ENCODE peak calls at places on chromosomes 11 and 22, in four cellular contexts. One of them, this sample, is unnamed.

GRCh38 chr11:13238879-13239514 is 38.6 kb upstream of the BMAL1 start:
- DNase-seq in mesenchymal stem cell: peak; percentile 56
- DNase-seq in H1: peak; percentile 68
- DNase-seq in neuronal stem cell: no peak
- DNase-seq in this sample: peak; percentile 72

GRCh38 chr11:57487920-57488319 is 27.6 kb downstream of the SLC43A1 start:
- DNase-seq in neuronal stem cell: no peak
- DNase-seq in H1: no peak
- DNase-seq in mesenchymal stem cell: no peak
- DNase-seq in this sample: no peak

GRCh38 chr22:20750461-20751184 is 23.3 kb upstream of the SERPIND1 start:
- DNase-seq in neuronal stem cell: no peak
- DNase-seq in H1: no peak
- DNase-seq in mesenchymal stem cell: peak; percentile 91
- DNase-seq in this sample: no peak

GRCh38 chr11:114132944-114133394 is 73.5 kb downstream of the ZBTB16 start:
- DNase-seq in H1: no peak
- DNase-seq in neuronal stem cell: no peak
- DNase-seq in mesenchymal stem cell: no peak
- DNase-seq in this sample: no peak

GRCh38 chr22:30742291-30743256 is 47.9 kb downstream of the OSBP2 start:
- DNase-seq in H1: no peak
- DNase-seq in mesenchymal stem cell: no peak
- DNase-seq in neuronal stem cell: no peak
- DNase-seq in this sample: no peak

GRCh38 chr11:72751293-72752087 is 718 bp downstream of the ARAP1 start:
- DNase-seq in H1: no peak
- DNase-seq in mesenchymal stem cell: no peak
- DNase-seq in neuronal stem cell: no peak
- DNase-seq in this sample: no peak

GRCh38 chr11:103968685-103969084 is 67.8 kb upstream of the DDI1 start:
- DNase-seq in H1: no peak
- DNase-seq in neuronal stem cell: no peak
- DNase-seq in mesenchymal stem cell: no peak
- DNase-seq in this sample: no peak

GRCh38 chr11:124717421-124717785 is 22.3 kb upstream of the NRGN start:
- DNase-seq in H1: no peak
- DNase-seq in mesenchymal stem cell: peak; percentile 10
- DNase-seq in neuronal stem cell: no peak
- DNase-seq in this sample: no peak

GRCh38 chr11:123194308-123195181 is 503 bp downstream of the CLMP start:
- DNase-seq in mesenchymal stem cell: peak; percentile 47
- DNase-seq in neuronal stem cell: peak; percentile 33
- DNase-seq in H1: no peak
- DNase-seq in this sample: peak; percentile 75

GRCh38 chr11:69337211-69337721 is 43.3 kb downstream of the MYEOV start:
- DNase-seq in H1: no peak
- DNase-seq in neuronal stem cell: no peak
- DNase-seq in mesenchymal stem cell: peak; percentile 80
- DNase-seq in this sample: peak; percentile 6

GRCh38 chr11:16395601-16396000 is 39.3 kb upstream of the SOX6 start:
- DNase-seq in H1: no peak
- DNase-seq in neuronal stem cell: no peak
- DNase-seq in mesenchymal stem cell: no peak
- DNase-seq in this sample: no peak

GRCh38 chr11:121762820-121763219 is 310.1 kb upstream of the SORL1-AS1 start:
- DNase-seq in mesenchymal stem cell: no peak
- DNase-seq in H1: no peak
- DNase-seq in neuronal stem cell: no peak
- DNase-seq in this sample: peak; percentile 43

GRCh38 chr11:122157540-122158173 is 41.6 kb upstream of the BLID start:
- DNase-seq in neuronal stem cell: no peak
- DNase-seq in mesenchymal stem cell: no peak
- DNase-seq in H1: no peak
- DNase-seq in this sample: no peak

GRCh38 chr22:45757936-45758335 is 86.3 kb downstream of the ATXN10 start:
- DNase-seq in H1: no peak
- DNase-seq in neuronal stem cell: no peak
- DNase-seq in mesenchymal stem cell: no peak
- DNase-seq in this sample: no peak
- H2BK12ac ChIP-seq in H1: no peak overlapping the region
- H2BK12ac ChIP-seq in neuronal stem cell: peak overlapping the region; percentile 61
- H2BK12ac ChIP-seq in mesenchymal stem cell: no peak overlapping the region
- H2BK12ac ChIP-seq in this sample: no peak overlapping the region

DNA sequence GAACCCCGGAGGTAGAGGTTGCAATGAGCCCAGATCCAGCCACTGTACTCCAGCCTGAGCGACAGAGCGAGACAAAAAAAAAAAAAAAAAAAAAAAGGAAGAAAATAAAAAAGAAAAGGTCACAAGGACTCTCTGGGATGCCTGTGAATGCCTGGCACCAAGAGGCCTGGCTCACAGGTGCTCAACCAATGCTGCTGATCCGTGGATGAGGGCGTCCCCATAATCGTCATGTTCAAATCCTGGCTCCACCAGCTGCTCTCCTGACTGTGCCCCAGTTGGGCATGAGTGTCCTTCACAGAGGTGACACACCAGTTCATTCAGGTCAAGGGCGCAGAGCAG is 645 bp upstream of the GAS2L1 start:
- DNase-seq in H1: no peak
- DNase-seq in neuronal stem cell: no peak
- DNase-seq in mesenchymal stem cell: no peak
- DNase-seq in this sample: no peak
- H2BK5ac ChIP-seq in H1: peak overlapping the region; percentile 95
- H2BK5ac ChIP-seq in neuronal stem cell: no peak overlapping the region
- H2BK5ac ChIP-seq in mesenchymal stem cell: no peak overlapping the region
- H2BK5ac ChIP-seq in this sample: no peak overlapping the region

DNA sequence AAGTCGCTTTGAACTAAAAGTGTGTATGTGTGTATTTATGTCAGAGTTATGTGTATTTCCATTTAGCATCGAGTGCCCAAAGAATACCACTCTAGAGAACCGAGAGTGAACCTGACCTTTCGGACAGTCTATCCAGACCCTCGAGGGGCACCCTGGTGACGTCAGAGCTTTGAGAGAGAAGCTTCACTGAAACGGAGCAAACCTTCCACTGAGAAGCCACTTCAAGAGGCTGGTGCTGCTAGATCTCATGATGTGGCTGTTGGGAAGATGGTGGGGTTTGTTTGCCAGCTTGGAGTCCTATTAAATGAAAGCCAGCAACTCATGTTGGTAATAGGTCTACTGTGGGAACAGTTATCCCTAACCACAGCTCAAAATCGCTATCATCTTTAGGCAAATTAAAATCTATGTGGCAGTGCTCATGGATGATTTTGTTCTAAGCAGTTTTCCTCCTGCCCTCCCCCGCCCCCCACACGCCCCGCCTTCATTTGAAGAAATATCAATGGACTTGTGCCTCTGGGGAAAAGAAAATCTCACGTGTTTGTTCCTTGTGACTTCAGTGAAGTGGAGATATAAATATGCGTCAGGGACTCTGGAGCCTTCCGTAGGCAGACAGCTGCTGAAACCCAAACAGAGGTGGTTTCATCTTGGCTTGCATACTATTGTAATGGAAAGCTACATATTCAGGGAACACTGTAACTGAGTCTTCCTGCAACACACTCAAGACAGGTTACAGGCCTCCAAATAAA is 22.4 kb upstream of the C11orf96 start:
- DNase-seq in neuronal stem cell: no peak
- DNase-seq in mesenchymal stem cell: peak; percentile 96
- DNase-seq in H1: no peak
- DNase-seq in this sample: no peak
- H2BK12ac ChIP-seq in neuronal stem cell: no peak overlapping the region
- H2BK12ac ChIP-seq in mesenchymal stem cell: peak overlapping the region; percentile 93
- H2BK12ac ChIP-seq in H1: no peak overlapping the region
- H2BK12ac ChIP-seq in this sample: no peak overlapping the region

DNA sequence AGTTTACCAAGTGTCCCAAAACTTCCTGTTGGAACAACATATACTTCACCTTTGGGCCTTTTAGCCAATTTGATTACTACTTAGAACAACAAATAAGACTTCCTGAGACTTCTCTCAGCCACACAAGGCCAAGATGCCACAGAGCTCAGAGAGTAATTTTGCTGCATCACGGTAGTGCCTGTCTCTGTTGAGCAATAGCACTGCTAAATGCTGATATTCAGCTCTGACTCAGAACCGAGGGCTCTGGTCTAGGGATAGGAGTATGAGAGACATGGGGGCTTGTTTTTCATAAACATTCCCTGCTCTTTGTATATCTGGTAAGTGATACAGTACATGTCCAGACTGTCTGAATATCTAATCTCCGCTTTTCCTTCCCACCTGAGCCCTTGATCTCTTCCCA is 260.4 kb upstream of the ARHGAP20 start:
- DNase-seq in mesenchymal stem cell: peak; percentile 91
- DNase-seq in H1: no peak
- DNase-seq in neuronal stem cell: no peak
- DNase-seq in this sample: no peak
- H2BK5ac ChIP-seq in mesenchymal stem cell: no peak overlapping the region
- H2BK5ac ChIP-seq in H1: no peak overlapping the region
- H2BK5ac ChIP-seq in neuronal stem cell: no peak overlapping the region
- H2BK5ac ChIP-seq in this sample: no peak overlapping the region

DNA sequence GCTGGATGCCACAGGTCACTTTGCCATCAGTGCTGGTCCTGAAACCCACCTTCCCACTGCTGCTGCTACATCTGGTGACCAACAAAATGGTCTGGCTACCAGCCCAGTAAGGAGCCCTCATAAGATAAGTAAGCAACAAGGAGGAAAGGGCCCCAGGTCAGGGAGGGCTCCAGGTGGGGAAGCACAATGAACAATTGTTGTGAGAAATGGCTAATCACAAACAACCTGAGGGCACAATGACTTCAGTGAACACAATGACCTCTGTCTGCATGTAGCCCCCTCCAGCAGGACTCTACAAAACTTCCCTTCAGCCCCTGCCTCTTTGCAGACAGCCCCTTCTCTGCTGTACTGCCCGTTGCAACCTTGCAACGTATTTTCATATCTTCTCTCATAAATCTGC is 19.4 kb upstream of the FBLN1 start:
- DNase-seq in H1: no peak
- DNase-seq in mesenchymal stem cell: no peak
- DNase-seq in neuronal stem cell: no peak
- DNase-seq in this sample: no peak
- H2BK12ac ChIP-seq in H1: no peak overlapping the region
- H2BK12ac ChIP-seq in mesenchymal stem cell: no peak overlapping the region
- H2BK12ac ChIP-seq in neuronal stem cell: no peak overlapping the region
- H2BK12ac ChIP-seq in this sample: no peak overlapping the region

GRCh38 chr22:24285245-24285644 is 14.6 kb downstream of the SPECC1L start:
- DNase-seq in mesenchymal stem cell: peak; percentile 38
- DNase-seq in neuronal stem cell: no peak
- DNase-seq in H1: no peak
- DNase-seq in this sample: no peak

GRCh38 chr22:24290459-24290858 is 19.8 kb downstream of the SPECC1L start:
- DNase-seq in neuronal stem cell: no peak
- DNase-seq in H1: no peak
- DNase-seq in mesenchymal stem cell: no peak
- DNase-seq in this sample: no peak

GRCh38 chr22:24291538-24292201 is 21.0 kb downstream of the SPECC1L start:
- DNase-seq in neuronal stem cell: no peak
- DNase-seq in H1: no peak
- DNase-seq in mesenchymal stem cell: no peak
- DNase-seq in this sample: no peak

GRCh38 chr22:24289138-24289537 is 18.5 kb downstream of the SPECC1L start:
- DNase-seq in H1: no peak
- DNase-seq in neuronal stem cell: no peak
- DNase-seq in mesenchymal stem cell: peak; percentile 89
- DNase-seq in this sample: no peak

GRCh38 chr22:24289781-24290181 is 19.1 kb downstream of the SPECC1L start:
- DNase-seq in mesenchymal stem cell: peak; percentile 54
- DNase-seq in H1: no peak
- DNase-seq in neuronal stem cell: peak; percentile 37
- DNase-seq in this sample: no peak
- H2BK5ac ChIP-seq in mesenchymal stem cell: no peak overlapping the region
- H2BK5ac ChIP-seq in H1: no peak overlapping the region
- H2BK5ac ChIP-seq in neuronal stem cell: no peak overlapping the region
- H2BK5ac ChIP-seq in this sample: no peak overlapping the region